ENCODE peak calls at places on chromosomes 2 and 18, in seven cellular contexts. P is GM04504; Z is pancreas; U is ELR; G is activated T-cell treated with anti-CD3 and anti-CD28 coated beads, Interleukin-2, amount 50 U/mL, for 72 hours; Y is NCI-H1092; S is Karpas-422. D is an unnamed sample.

GRCh38 chr2:39778775-39779751 is at the start of gene THUMPD2:
- DNase-seq in Z (peak; percentile 73), Y (peak; percentile 56), G (peak; percentile 71), S (peak; percentile 93), P (no peak), U (peak; percentile 82), D (peak; percentile 77)

GRCh38 chr2:9057939-9058761 is 54.7 kb upstream of the MBOAT2 start:
- DNase-seq in Y (no peak), Z (no peak), G (no peak), U (peak; percentile 75), S (no peak), P (no peak), D (no peak)

GRCh38 chr18:78242796-78243195 is 736.8 kb upstream of the SALL3 start:
- DNase-seq in S (no peak), G (no peak), U (no peak), Y (no peak), P (no peak), Z (no peak), D (no peak)

GRCh38 chr2:73107211-73107926 is 5.4 kb downstream of the RAB11FIP5 start:
- DNase-seq in G (no peak), S (no peak), Z (no peak), P (no peak), U (peak; percentile 44), Y (no peak), D (peak; percentile 83)

GRCh38 chr18:59220784-59221765 is 1.1 kb downstream of the GRP start:
- DNase-seq in Z (no peak), G (no peak), Y (peak; percentile 24), U (peak; percentile 25), S (no peak), P (no peak), D (no peak)

GRCh38 chr2:165953655-165954606 is at the start of gene TTC21B:
- DNase-seq in G (peak; percentile 96), S (peak; percentile 97), U (peak; percentile 94), P (peak; percentile 84), Z (peak; percentile 97), Y (peak; percentile 89), D (peak; percentile 97)

GRCh38 chr2:3604207-3604877 is 9.4 kb downstream of the COLEC11 start:
- DNase-seq in U (no peak), S (no peak), G (no peak), Z (no peak), P (no peak), Y (no peak), D (no peak)

GRCh38 chr2:32418777-32419176 is 62.0 kb downstream of the BIRC6 start:
- DNase-seq in S (no peak), Z (no peak), U (peak; percentile 85), P (no peak), G (no peak), Y (no peak), D (peak; percentile 12)

GRCh38 chr2:102258025-102258385 is 53.4 kb upstream of the IL1RL1 start:
- DNase-seq in Y (no peak), U (no peak), Z (no peak), G (no peak), P (no peak), S (no peak), D (no peak)

GRCh38 chr2:70526126-70526525 is 27.5 kb downstream of the TGFA start:
- DNase-seq in Y (no peak), Z (no peak), P (no peak), G (no peak), S (no peak), U (no peak), D (no peak)

GRCh38 chr2:100627653-100628300 is 65.0 kb downstream of the PDCL3 start:
- DNase-seq in G (no peak), S (peak; percentile 73), Z (no peak), P (no peak), U (no peak), Y (no peak), D (no peak)

GRCh38 chr2:88811681-88812080 is 120.2 kb downstream of the RPIA start:
- DNase-seq in G (no peak), U (no peak), Z (no peak), P (no peak), S (no peak), Y (no peak), D (no peak)